ENCODE peak calls at places on chromosomes 7 and 10, in six cellular contexts. X is brain microvascular endothelial cell, Y is fibroblast of mammary gland, H is pancreas, D is upper lobe of right lung, R is AG09309. E is an unnamed sample.
A peak's percentile ranks its signal among the peaks of the same experiment; 100 is the strongest.

GRCh38 chr7:52719677-52720076 is 315.8 kb upstream of the POM121L12 start:
- DNase-seq in X (no peak), D (no peak), R (no peak), H (no peak), Y (no peak), E (no peak)

GRCh38 chr10:102642553-102643345 is 1.5 kb upstream of the TRIM8 start:
- DNase-seq in Y (peak; percentile 62), D (peak; percentile 84), H (peak; percentile 68), X (peak; percentile 56), R (peak; percentile 35), E (no peak)

GRCh38 chr10:127527320-127527719 is 21.8 kb upstream of the NPS start:
- DNase-seq in Y (no peak), H (no peak), X (no peak), D (no peak), R (no peak), E (no peak)

GRCh38 chr10:52082307-52082706 is 231.8 kb upstream of the DKK1 start:
- DNase-seq in X (no peak), R (no peak), Y (no peak), D (no peak), H (no peak), E (no peak)

GRCh38 chr7:141128506-141128905 is 54.6 kb downstream of the TMEM178B start:
- DNase-seq in R (no peak), H (no peak), D (no peak), X (no peak), Y (no peak), E (no peak)

GRCh38 chr10:24858244-24858907 is 94.0 kb downstream of the PRTFDC1 start:
- DNase-seq in Y (peak; percentile 83), H (no peak), D (no peak), R (peak; percentile 24), X (peak; percentile 42), E (no peak)

GRCh38 chr7:1912472-1913289 is 242.6 kb downstream of the ELFN1 start:
- DNase-seq in Y (peak; percentile 83), D (no peak), H (peak; percentile 46), R (peak; percentile 48), X (peak; percentile 92), E (no peak)

GRCh38 chr10:88117227-88117626 is 253.8 kb downstream of the PTEN start:
- DNase-seq in D (no peak), X (no peak), R (no peak), H (no peak), Y (no peak), E (no peak)

GRCh38 chr10:79424221-79425073 is 21.0 kb downstream of the ZCCHC24 start:
- DNase-seq in R (no peak), Y (peak; percentile 55), X (no peak), D (peak; percentile 79), H (peak; percentile 47), E (no peak)

GRCh38 chr7:98283127-98283886 is 1.8 kb downstream of the BRI3 start:
- DNase-seq in D (peak; percentile 87), X (peak; percentile 27), H (peak; percentile 78), R (peak; percentile 32), Y (peak; percentile 83), E (no peak)

GRCh38 chr10:60943372-60944158 is 420 bp downstream of the RHOBTB1 start:
- DNase-seq in Y (peak; percentile 38), D (peak; percentile 87), X (peak; percentile 74), H (peak; percentile 88), R (no peak), E (no peak)

GRCh38 chr7:85719981-85720963 is 533.4 kb upstream of the SEMA3D start:
- DNase-seq in D (no peak), Y (peak; percentile 83), R (peak; percentile 49), X (no peak), H (no peak), E (no peak)

GRCh38 chr10:90222372-90222771 is 521.0 kb downstream of the KIF20B start:
- DNase-seq in H (no peak), Y (peak; percentile 92), D (no peak), X (peak; percentile 86), R (no peak), E (peak; percentile 87)

GRCh38 chr7:16785316-16785715 is 19.5 kb downstream of the AGR2 start:
- DNase-seq in X (no peak), H (no peak), Y (no peak), R (no peak), D (no peak), E (no peak)

GRCh38 chr10:103901299-103901698 is 16.7 kb downstream of the STN1 start:
- DNase-seq in H (no peak), R (no peak), D (no peak), Y (no peak), X (no peak), E (no peak)

GRCh38 chr7:73824986-73825385 is 5.8 kb upstream of the CLDN4 start:
- DNase-seq in D (peak; percentile 73), X (no peak), R (no peak), H (peak; percentile 80), Y (no peak), E (no peak)

GRCh38 chr10:112369495-112370423 is 4.2 kb upstream of the ACSL5 start:
- DNase-seq in X (no peak), Y (no peak), H (peak; percentile 54), R (no peak), D (peak; percentile 92), E (no peak)

GRCh38 chr7:149147730-149148653 is 739 bp downstream of the ZNF398 start:
- DNase-seq in H (peak; percentile 85), D (peak; percentile 84), Y (peak; percentile 41), R (no peak), X (peak; percentile 38), E (no peak)

GRCh38 chr7:21733837-21734236 is 191.0 kb downstream of the DNAH11 start:
- DNase-seq in R (no peak), H (no peak), Y (no peak), D (no peak), X (no peak), E (no peak)

GRCh38 chr7:1247527-1248041 is 14.9 kb downstream of the UNCX start:
- DNase-seq in R (no peak), X (no peak), H (peak; percentile 61), Y (no peak), D (no peak), E (no peak)

GRCh38 chr10:78657622-78658165 is 411.1 kb upstream of the ZMIZ1 start:
- DNase-seq in H (peak; percentile 85), X (peak; percentile 33), Y (peak; percentile 68), D (peak; percentile 84), R (no peak), E (no peak)

GRCh38 chr7:157027568-157028527 is 17.4 kb upstream of the MNX1 start:
- DNase-seq in D (no peak), H (no peak), R (no peak), X (no peak), Y (no peak), E (no peak)

GRCh38 chr7:148670807-148671206 is 27.9 kb upstream of the CUL1 start:
- DNase-seq in X (no peak), R (no peak), H (no peak), D (no peak), Y (no peak), E (no peak)

GRCh38 chr10:89940076-89940475 is 238.7 kb downstream of the KIF20B start:
- DNase-seq in H (no peak), X (no peak), D (no peak), Y (no peak), R (no peak), E (no peak)

GRCh38 chr7:149885191-149886017 is 11.6 kb downstream of the ATP6V0E2 start:
- DNase-seq in Y (no peak), X (no peak), D (no peak), H (peak; percentile 73), R (no peak), E (no peak)

GRCh38 chr10:103712898-103713498 is 142.4 kb downstream of the SH3PXD2A start:
- DNase-seq in D (no peak), Y (peak; percentile 76), R (peak; percentile 43), X (peak; percentile 79), H (peak; percentile 82), E (peak; percentile 63)

GRCh38 chr10:124174071-124174566 is 80.7 kb upstream of the CHST15 start:
- DNase-seq in Y (no peak), H (no peak), R (no peak), D (no peak), X (no peak), E (no peak)

GRCh38 chr10:24503627-24504320 is 219.9 kb downstream of the ARHGAP21 start:
- DNase-seq in D (no peak), Y (peak; percentile 58), H (no peak), X (peak; percentile 14), R (no peak), E (no peak)

GRCh38 chr7:82413237-82413636 is 30.3 kb downstream of the CACNA2D1 start:
- DNase-seq in D (no peak), H (no peak), X (no peak), R (no peak), Y (no peak), E (no peak)

DNA sequence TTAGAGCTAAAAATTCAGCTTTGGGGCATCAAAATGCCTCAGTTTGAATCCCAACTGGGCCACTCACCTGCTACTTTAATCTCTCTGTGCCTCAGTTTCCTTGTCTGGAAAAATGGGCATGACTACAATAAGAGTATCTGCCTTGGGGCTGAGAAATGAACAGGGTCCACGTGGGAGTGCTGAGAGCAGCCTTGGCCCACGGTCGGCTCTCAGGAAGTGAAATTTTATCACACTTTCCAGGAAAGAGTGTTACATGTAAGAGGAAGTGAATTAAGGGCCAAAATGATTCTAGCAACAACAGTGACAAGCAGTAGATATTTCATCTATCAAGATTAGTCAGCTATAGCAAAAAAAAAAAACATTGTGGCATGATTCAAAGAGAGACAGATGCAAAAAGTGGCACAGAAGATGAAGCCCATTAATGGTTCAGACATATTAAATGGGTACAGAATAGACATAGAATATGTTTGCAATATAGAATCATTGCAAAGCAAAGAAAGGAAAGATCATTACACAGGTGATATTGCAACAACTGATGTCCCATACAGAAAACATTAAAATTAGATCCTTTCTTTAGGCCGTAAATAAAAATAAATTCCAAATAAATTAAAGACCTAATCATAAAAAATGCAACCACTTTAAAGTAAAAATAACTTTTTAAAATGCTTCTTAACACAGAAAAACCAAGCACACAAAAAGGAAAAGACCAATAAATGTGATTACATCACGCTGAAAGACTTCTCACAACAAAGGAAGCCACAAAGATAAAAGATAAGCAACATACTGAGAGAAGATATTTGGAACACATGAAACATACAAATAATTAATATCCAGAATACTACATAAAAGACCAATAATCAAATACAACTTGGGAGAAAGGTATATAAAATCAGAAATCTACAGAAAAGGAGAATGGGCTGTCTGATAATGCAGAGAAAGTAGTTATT is 4.3 kb downstream of the TMEM273 start:
- DNase-seq in Y (no peak), R (no peak), H (no peak), D (peak; percentile 40), X (no peak), E (no peak)
- H3K4me3 ChIP-seq in Y (no peak overlapping the region), R (no peak overlapping the region), H (no peak overlapping the region), D (peak overlapping the region; percentile 20), X (no peak overlapping the region), E (no peak overlapping the region)

GRCh38 chr7:155505422-155505793 is 41.0 kb downstream of the CNPY1 start:
- DNase-seq in H (no peak), R (no peak), D (no peak), X (no peak), Y (no peak), E (no peak)
- H3K4me3 ChIP-seq in H (no peak overlapping the region), R (no peak overlapping the region), D (no peak overlapping the region), X (no peak overlapping the region), Y (no peak overlapping the region), E (no peak overlapping the region)

GRCh38 chr10:116094356-116094755 is 178.7 kb downstream of the GFRA1 start:
- DNase-seq in R (no peak), D (no peak), H (no peak), Y (no peak), X (no peak), E (no peak)
- H3K4me3 ChIP-seq in R (no peak overlapping the region), D (no peak overlapping the region), H (no peak overlapping the region), Y (no peak overlapping the region), X (no peak overlapping the region), E (no peak overlapping the region)

GRCh38 chr7:100949227-100949930 is at the start of gene MUC3A:
- DNase-seq in R (no peak), Y (no peak), X (no peak), D (no peak), H (no peak), E (no peak)
- H3K4me3 ChIP-seq in R (no peak within 1 kb of the TSS), Y (no peak within 1 kb of the TSS), X (no peak within 1 kb of the TSS), D (no peak within 1 kb of the TSS), H (no peak within 1 kb of the TSS), E (no peak within 1 kb of the TSS)

GRCh38 chr10:26621889-26622681 is 75.4 kb upstream of the PDSS1 start:
- DNase-seq in H (peak; percentile 46), X (no peak), Y (peak; percentile 8), R (no peak), D (peak; percentile 84), E (no peak)
- H3K4me3 ChIP-seq in H (peak overlapping the region; percentile 35), X (peak overlapping the region; percentile 15), Y (peak overlapping the region; percentile 12), R (peak overlapping the region; percentile 13), D (peak overlapping the region; percentile 51), E (no peak overlapping the region)